ENCODE peak calls at places on chromosomes 2 and 18, in seven cellular contexts. F is NT2/D1; Q is left lung; E is cardiac muscle cell; K is endodermal cell; A is CD8-positive, alpha-beta memory T cell; I is PC-3. R is an unnamed sample.
A peak's percentile ranks its signal among the peaks of the same experiment; 100 is the strongest.

GRCh38 chr2:209636066-209636465 is 135.6 kb upstream of the UNC80 start:
- DNase-seq in K (no peak), E (no peak), I (peak; percentile 64), Q (no peak), A (no peak), F (no peak), R (no peak)

GRCh38 chr2:230921806-230922595 is 3.0 kb downstream of the GPR55 start:
- DNase-seq in A (no peak), E (no peak), I (no peak), K (peak; percentile 39), Q (peak; percentile 24), F (no peak), R (no peak)

GRCh38 chr2:55718165-55719008 is 24.7 kb upstream of the PNPT1 start:
- DNase-seq in E (peak; percentile 86), K (peak; percentile 79), Q (no peak), F (peak; percentile 64), A (peak; percentile 50), I (peak; percentile 86), R (no peak)

GRCh38 chr2:103823847-103824246 is 1030.1 kb upstream of the POU3F3 start:
- DNase-seq in F (no peak), E (no peak), Q (no peak), K (no peak), I (peak; percentile 64), A (no peak), R (no peak)

GRCh38 chr2:191412353-191412752 is 167.1 kb downstream of the MYO1B start:
- DNase-seq in E (no peak), Q (no peak), F (no peak), K (no peak), A (no peak), I (no peak), R (no peak)

GRCh38 chr18:62348474-62348873 is 23.4 kb downstream of the TNFRSF11A start:
- DNase-seq in A (no peak), Q (no peak), E (no peak), F (no peak), I (no peak), K (no peak), R (no peak)

GRCh38 chr2:172446524-172447063 is 19.2 kb downstream of the ITGA6 start:
- DNase-seq in K (no peak), I (peak; percentile 53), Q (no peak), E (peak; percentile 20), A (no peak), F (no peak), R (no peak)

GRCh38 chr2:188170356-188170755 is 121.3 kb upstream of the GULP1 start:
- DNase-seq in E (no peak), Q (no peak), K (no peak), I (no peak), F (no peak), A (no peak), R (no peak)

GRCh38 chr2:118705032-118705431 is 142.4 kb downstream of the EN1 start:
- DNase-seq in I (peak; percentile 26), Q (no peak), K (no peak), A (no peak), E (peak; percentile 81), F (no peak), R (no peak)

GRCh38 chr2:59236723-59237122 is 995.6 kb upstream of the FANCL start:
- DNase-seq in E (peak; percentile 17), F (no peak), Q (no peak), A (no peak), K (no peak), I (peak; percentile 3), R (no peak)

GRCh38 chr2:44939074-44940052 is 2.1 kb upstream of the SIX3 start:
- DNase-seq in I (no peak), A (no peak), K (peak; percentile 82), E (no peak), Q (no peak), F (no peak), R (no peak)

GRCh38 chr18:44036500-44036899 is 644.2 kb upstream of the SETBP1 start:
- DNase-seq in K (no peak), E (peak; percentile 20), Q (no peak), I (no peak), A (no peak), F (no peak), R (no peak)

GRCh38 chr2:230124792-230125452 is 56.2 kb upstream of the SLC16A14 start:
- DNase-seq in A (no peak), K (no peak), Q (peak; percentile 66), I (no peak), F (no peak), E (no peak), R (no peak)

GRCh38 chr2:16774091-16774490 is 108.5 kb upstream of the CYRIA start:
- DNase-seq in A (no peak), F (no peak), I (no peak), Q (no peak), E (peak; percentile 7), K (no peak), R (no peak)

GRCh38 chr18:59311631-59312030 is 6.8 kb downstream of the CPLX4 start:
- DNase-seq in K (peak; percentile 75), Q (no peak), F (no peak), E (no peak), A (no peak), I (peak; percentile 58), R (no peak)

GRCh38 chr2:152067823-152068222 is 31.0 kb downstream of the CACNB4 start:
- DNase-seq in F (no peak), Q (no peak), K (no peak), E (no peak), I (no peak), A (no peak), R (no peak)

GRCh38 chr2:114259389-114259788 is 183.1 kb upstream of the DPP10 start:
- DNase-seq in A (no peak), Q (no peak), I (no peak), F (no peak), K (no peak), E (no peak), R (no peak)

GRCh38 chr2:114252713-114253112 is 189.7 kb upstream of the DPP10 start:
- DNase-seq in F (no peak), E (no peak), I (no peak), Q (no peak), A (no peak), K (no peak), R (no peak)

DNA sequence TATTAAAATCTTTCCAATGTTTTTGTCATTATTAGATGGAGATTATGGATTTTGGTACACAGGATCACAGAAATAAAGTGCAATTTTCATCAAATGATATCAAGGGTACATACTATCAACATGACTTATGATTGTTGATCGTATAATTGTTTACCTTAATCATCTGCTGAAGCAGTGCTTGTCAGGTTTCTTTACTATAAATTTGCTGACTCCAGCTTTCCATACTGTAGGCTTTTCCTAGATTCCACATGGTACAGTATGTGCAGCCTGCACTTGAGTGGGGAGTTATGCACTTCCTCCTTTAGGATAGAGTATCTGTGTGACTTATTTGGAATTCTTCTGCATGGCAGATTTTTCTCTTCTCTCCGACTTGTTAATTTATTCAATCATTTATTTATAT is 187.6 kb upstream of the DPP10 start:
- DNase-seq in E (no peak), F (no peak), K (no peak), A (no peak), Q (no peak), I (no peak), R (no peak)
- H3K27me3 ChIP-seq in E (no peaks in the 10 kb centered on the region), F (no peaks in the 10 kb centered on the region), K (no peaks in the 10 kb centered on the region), A (peaks cover 4% of the 10 kb centered on the region), Q (no peaks in the 10 kb centered on the region), I (no peaks in the 10 kb centered on the region), R (no peaks in the 10 kb centered on the region)

DNA sequence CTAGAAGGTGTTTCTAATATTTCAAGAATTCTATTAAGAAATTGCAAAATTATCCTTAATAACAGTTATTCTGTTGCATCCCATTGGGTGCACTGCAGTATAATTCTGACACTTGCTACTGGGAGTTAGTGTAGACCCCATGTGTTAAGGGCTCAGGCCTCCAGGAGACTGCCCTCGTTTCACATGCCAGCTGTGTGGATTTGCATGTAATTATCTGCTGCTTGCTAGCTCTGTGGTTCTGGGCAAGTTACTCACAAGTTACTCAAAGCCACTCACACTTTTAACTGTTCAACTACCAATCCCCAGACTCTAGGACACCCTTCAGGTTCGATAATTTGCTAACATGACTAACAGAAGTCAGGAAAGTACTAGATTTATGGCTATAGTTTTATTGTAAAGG is 38.6 kb downstream of the ST6GAL2 start:
- DNase-seq in I (no peak), Q (no peak), A (no peak), K (no peak), F (no peak), E (no peak), R (no peak)
- H3K27me3 ChIP-seq in I (no peaks in the 10 kb centered on the region), Q (no peaks in the 10 kb centered on the region), A (no peaks in the 10 kb centered on the region), K (no peaks in the 10 kb centered on the region), F (no peaks in the 10 kb centered on the region), E (no peaks in the 10 kb centered on the region), R (no peaks in the 10 kb centered on the region)

GRCh38 chr2:170238776-170239175 is 60.8 kb downstream of the MYO3B start:
- DNase-seq in A (no peak), I (peak; percentile 77), F (no peak), Q (no peak), E (no peak), K (no peak), R (no peak)
- H3K27me3 ChIP-seq in A (no peaks in the 10 kb centered on the region), I (no peaks in the 10 kb centered on the region), F (no peaks in the 10 kb centered on the region), Q (no peaks in the 10 kb centered on the region), E (peaks cover 73% of the 10 kb centered on the region), K (no peaks in the 10 kb centered on the region), R (no peaks in the 10 kb centered on the region)

GRCh38 chr2:66423391-66423790 is 11.5 kb upstream of the MEIS1 start:
- DNase-seq in F (no peak), Q (no peak), I (no peak), E (no peak), K (no peak), A (no peak), R (no peak)

GRCh38 chr2:66428986-66429612 is 5.8 kb upstream of the MEIS1 start:
- DNase-seq in A (no peak), E (peak; percentile 78), K (peak; percentile 52), F (no peak), I (peak; percentile 77), Q (no peak), R (no peak)

GRCh38 chr2:66427219-66427768 is 7.6 kb upstream of the MEIS1 start:
- DNase-seq in A (no peak), K (no peak), F (no peak), E (no peak), I (peak; percentile 71), Q (no peak), R (no peak)

GRCh38 chr2:66430195-66430905 is 4.6 kb upstream of the MEIS1 start:
- DNase-seq in Q (no peak), A (no peak), F (no peak), I (no peak), K (peak; percentile 53), E (no peak), R (no peak)

DNA sequence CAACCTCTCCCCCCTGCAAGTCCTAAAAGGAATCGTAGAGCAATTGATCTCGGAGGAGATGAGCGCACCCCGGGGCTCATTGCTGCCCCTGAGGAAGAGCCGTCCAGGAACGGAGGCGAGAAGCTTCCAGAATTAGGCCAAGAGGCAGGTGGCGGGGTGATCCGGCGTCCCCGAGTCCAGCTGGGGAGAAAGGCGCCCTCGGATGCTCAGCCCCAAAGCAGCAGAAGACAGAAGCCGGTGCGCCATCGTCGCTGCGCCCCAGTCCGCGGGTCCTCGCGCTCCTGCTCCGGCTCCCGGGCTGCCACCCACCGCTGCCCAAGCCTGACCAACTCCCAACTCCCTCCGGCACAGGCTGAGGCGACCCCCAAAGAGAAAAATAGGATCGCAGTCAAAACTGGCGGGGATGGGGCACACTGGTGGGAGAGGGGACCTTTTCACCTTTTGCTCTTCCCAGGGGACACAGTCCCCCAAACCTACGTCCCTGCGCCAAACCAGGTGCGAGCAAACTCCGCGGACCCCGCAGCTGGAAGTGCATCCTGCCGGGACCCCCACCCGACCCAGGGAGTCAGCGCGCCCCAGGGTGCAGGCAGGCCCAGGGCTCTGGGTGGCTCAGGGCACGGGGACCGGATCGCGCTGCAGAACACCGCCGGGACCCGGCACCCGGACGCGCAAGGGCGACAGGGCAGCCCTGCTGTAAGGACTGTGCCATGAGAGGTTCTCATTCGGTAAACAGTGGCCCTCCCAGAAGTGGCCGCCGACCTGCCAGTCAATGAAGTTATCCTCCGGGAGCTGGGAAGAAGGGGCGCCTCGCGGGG is 8.5 kb upstream of the MEIS1 start:
- DNase-seq in Q (no peak), E (no peak), I (no peak), A (no peak), F (no peak), K (peak; percentile 80), R (no peak)
- H3K27me3 ChIP-seq in Q (peaks cover 40% of the 10 kb centered on the region), E (no peaks in the 10 kb centered on the region), I (peaks cover 49% of the 10 kb centered on the region), A (no peaks in the 10 kb centered on the region), F (peaks cover 76% of the 10 kb centered on the region), K (peaks cover 67% of the 10 kb centered on the region), R (no peaks in the 10 kb centered on the region)